ENCODE peak calls at places on chromosome 21, in five cellular contexts. One of them, this sample, is unnamed.

GRCh38 chr21:15904389-15904788 is 174.6 kb downstream of the USP25 start:
- DNase-seq in breast epithelium: no peak
- DNase-seq in transverse colon: no peak
- DNase-seq in K562: peak; percentile 11
- DNase-seq in endothelial cell of umbilical vein: no peak
- DNase-seq in this sample: peak; percentile 39

GRCh38 chr21:42671778-42672593 is 18.6 kb downstream of the PDE9A start:
- DNase-seq in breast epithelium: no peak
- DNase-seq in transverse colon: no peak
- DNase-seq in K562: no peak
- DNase-seq in endothelial cell of umbilical vein: no peak
- DNase-seq in this sample: no peak

GRCh38 chr21:38420140-38420539 is 78.1 kb downstream of the ERG start:
- DNase-seq in breast epithelium: no peak
- DNase-seq in transverse colon: no peak
- DNase-seq in K562: no peak
- DNase-seq in endothelial cell of umbilical vein: no peak
- DNase-seq in this sample: no peak

GRCh38 chr21:38995755-38996154 is 187.5 kb downstream of the PSMG1 start:
- DNase-seq in breast epithelium: no peak
- DNase-seq in transverse colon: peak; percentile 55
- DNase-seq in K562: no peak
- DNase-seq in endothelial cell of umbilical vein: no peak
- DNase-seq in this sample: no peak

GRCh38 chr21:38751379-38752050 is 54.2 kb upstream of the ETS2 start:
- DNase-seq in breast epithelium: no peak
- DNase-seq in transverse colon: no peak
- DNase-seq in K562: no peak
- DNase-seq in endothelial cell of umbilical vein: peak; percentile 30
- DNase-seq in this sample: peak; percentile 83

GRCh38 chr21:38610573-38611251 is 112.4 kb upstream of the ERG start:
- DNase-seq in breast epithelium: no peak
- DNase-seq in transverse colon: no peak
- DNase-seq in K562: no peak
- DNase-seq in endothelial cell of umbilical vein: no peak
- DNase-seq in this sample: no peak

GRCh38 chr21:18398843-18399242 is 4.7 kb downstream of the TMPRSS15 start:
- DNase-seq in breast epithelium: no peak
- DNase-seq in transverse colon: no peak
- DNase-seq in K562: no peak
- DNase-seq in endothelial cell of umbilical vein: no peak
- DNase-seq in this sample: no peak

GRCh38 chr21:44012474-44013379 is 618 bp downstream of the TRAPPC10 start:
- DNase-seq in breast epithelium: no peak
- DNase-seq in transverse colon: peak; percentile 83
- DNase-seq in K562: peak; percentile 93
- DNase-seq in endothelial cell of umbilical vein: peak; percentile 24
- DNase-seq in this sample: peak; percentile 95

GRCh38 chr21:17915976-17916375 is 96.8 kb upstream of the C21orf91 start:
- DNase-seq in breast epithelium: no peak
- DNase-seq in transverse colon: no peak
- DNase-seq in K562: no peak
- DNase-seq in endothelial cell of umbilical vein: no peak
- DNase-seq in this sample: no peak

DNA sequence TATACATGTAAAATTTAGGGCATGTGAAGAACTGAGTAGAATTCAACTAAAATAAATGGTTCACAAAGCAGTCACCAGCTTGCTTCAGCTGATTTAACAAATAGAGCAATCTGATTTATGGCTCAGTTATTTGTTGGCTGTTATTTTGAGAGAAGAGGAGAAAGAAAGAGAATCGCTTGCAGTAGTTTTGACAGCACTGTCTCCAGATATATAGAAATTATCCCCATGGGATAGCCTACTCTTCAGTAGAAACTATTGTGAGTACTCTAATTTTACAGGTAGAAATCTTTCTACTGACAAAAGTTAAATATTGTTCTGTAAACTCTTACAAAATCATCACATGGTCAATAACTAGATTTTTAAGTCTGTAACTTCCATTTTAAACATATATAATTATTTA is 1098.2 kb downstream of the MRPL39 start:
- DNase-seq in breast epithelium: no peak
- DNase-seq in transverse colon: no peak
- DNase-seq in K562: no peak
- DNase-seq in endothelial cell of umbilical vein: no peak
- DNase-seq in this sample: no peak
- H3K9me3 ChIP-seq in breast epithelium: no peaks in the 10 kb centered on the region
- H3K9me3 ChIP-seq in transverse colon: peaks cover 3% of the 10 kb centered on the region
- H3K9me3 ChIP-seq in K562: no peaks in the 10 kb centered on the region
- H3K9me3 ChIP-seq in endothelial cell of umbilical vein: no peaks in the 10 kb centered on the region
- H3K9me3 ChIP-seq in this sample: peaks cover 7% of the 10 kb centered on the region

GRCh38 chr21:29194342-29194741 is 63.9 kb downstream of the MAP3K7CL start:
- DNase-seq in breast epithelium: no peak
- DNase-seq in transverse colon: no peak
- DNase-seq in K562: no peak
- DNase-seq in endothelial cell of umbilical vein: no peak
- DNase-seq in this sample: no peak

GRCh38 chr21:29193907-29194306 is 63.5 kb downstream of the MAP3K7CL start:
- DNase-seq in breast epithelium: no peak
- DNase-seq in transverse colon: no peak
- DNase-seq in K562: no peak
- DNase-seq in endothelial cell of umbilical vein: no peak
- DNase-seq in this sample: no peak

GRCh38 chr21:29192999-29193563 is 62.6 kb downstream of the MAP3K7CL start:
- DNase-seq in breast epithelium: no peak
- DNase-seq in transverse colon: no peak
- DNase-seq in K562: no peak
- DNase-seq in endothelial cell of umbilical vein: no peak
- DNase-seq in this sample: no peak

GRCh38 chr21:29196021-29196663 is 65.7 kb downstream of the MAP3K7CL start:
- DNase-seq in breast epithelium: no peak
- DNase-seq in transverse colon: peak; percentile 51
- DNase-seq in K562: peak; percentile 73
- DNase-seq in endothelial cell of umbilical vein: peak; percentile 90
- DNase-seq in this sample: no peak

DNA sequence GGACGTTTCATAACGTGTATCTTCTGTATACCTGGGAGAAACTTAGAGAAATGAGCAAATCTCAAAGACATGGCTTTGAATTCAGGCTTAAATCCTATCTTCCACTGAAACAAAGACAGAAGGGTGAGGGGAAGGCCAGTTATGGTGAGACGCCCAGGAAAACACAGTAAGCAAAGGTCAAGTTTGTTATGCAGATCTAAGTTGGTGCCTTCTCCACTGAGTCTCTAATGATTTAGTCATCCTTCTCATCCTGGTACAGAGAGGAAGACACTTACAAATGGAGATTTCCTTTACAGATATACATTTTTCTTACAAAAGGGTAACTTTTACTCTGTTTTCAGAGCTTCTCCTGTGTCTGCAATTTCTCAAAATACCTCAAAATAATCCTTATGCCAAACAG is 64.4 kb downstream of the MAP3K7CL start:
- DNase-seq in breast epithelium: no peak
- DNase-seq in transverse colon: no peak
- DNase-seq in K562: no peak
- DNase-seq in endothelial cell of umbilical vein: no peak
- DNase-seq in this sample: no peak
- H3K27ac ChIP-seq in breast epithelium: no peak overlapping the region
- H3K27ac ChIP-seq in transverse colon: no peak overlapping the region
- H3K27ac ChIP-seq in K562: no peak overlapping the region
- H3K27ac ChIP-seq in endothelial cell of umbilical vein: no peak overlapping the region
- H3K27ac ChIP-seq in this sample: no peak overlapping the region

GRCh38 chr21:34609244-34609950 is 5.5 kb downstream of the RCAN1 start:
- DNase-seq in breast epithelium: no peak
- DNase-seq in transverse colon: no peak
- DNase-seq in K562: no peak
- DNase-seq in endothelial cell of umbilical vein: no peak
- DNase-seq in this sample: no peak
- TF ChIP-seq POLR2AphosphoS5 in breast epithelium: no peak
- TF ChIP-seq POLR2AphosphoS5 in transverse colon: no peak
- TF ChIP-seq POLR2AphosphoS5 in K562: no peak
- TF ChIP-seq POLR2AphosphoS5 in endothelial cell of umbilical vein: no peak
- TF ChIP-seq POLR2AphosphoS5 in this sample: no peak

DNA sequence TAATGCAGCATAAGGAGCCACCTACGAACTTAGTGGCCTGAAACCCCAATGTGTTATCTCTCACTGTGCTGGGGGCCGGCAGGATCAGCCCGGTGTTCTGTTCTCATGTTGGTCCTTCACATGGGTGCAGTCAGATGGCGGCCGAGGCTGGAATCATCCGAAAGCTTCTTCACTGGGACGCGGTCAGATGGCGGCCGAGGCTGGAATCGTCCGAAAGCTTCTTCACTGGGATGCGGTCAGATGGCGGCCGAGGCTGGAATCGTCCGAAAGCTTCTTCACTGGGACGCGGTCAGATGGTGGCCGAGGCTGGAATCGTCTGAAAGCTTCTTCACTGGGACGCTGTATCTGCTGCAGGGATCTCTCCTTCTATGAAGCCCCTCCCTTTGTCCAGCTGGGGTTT is 12.6 kb upstream of the PCBP3 start:
- DNase-seq in breast epithelium: no peak
- DNase-seq in transverse colon: no peak
- DNase-seq in K562: no peak
- DNase-seq in endothelial cell of umbilical vein: no peak
- DNase-seq in this sample: no peak
- H3K9me3 ChIP-seq in breast epithelium: no peaks in the 10 kb centered on the region
- H3K9me3 ChIP-seq in transverse colon: no peaks in the 10 kb centered on the region
- H3K9me3 ChIP-seq in K562: peaks cover 11% of the 10 kb centered on the region
- H3K9me3 ChIP-seq in endothelial cell of umbilical vein: no peaks in the 10 kb centered on the region
- H3K9me3 ChIP-seq in this sample: no peaks in the 10 kb centered on the region

GRCh38 chr21:45109831-45110492 is 35.6 kb downstream of the ADARB1 start:
- DNase-seq in breast epithelium: no peak
- DNase-seq in transverse colon: peak; percentile 52
- DNase-seq in K562: peak; percentile 50
- DNase-seq in endothelial cell of umbilical vein: peak; percentile 56
- DNase-seq in this sample: no peak
- H3K27ac ChIP-seq in breast epithelium: no peak overlapping the region
- H3K27ac ChIP-seq in transverse colon: peak overlapping the region; percentile 52
- H3K27ac ChIP-seq in K562: peak overlapping the region; percentile 27
- H3K27ac ChIP-seq in endothelial cell of umbilical vein: peak overlapping the region; percentile 85
- H3K27ac ChIP-seq in this sample: peak overlapping the region; percentile 67

DNA sequence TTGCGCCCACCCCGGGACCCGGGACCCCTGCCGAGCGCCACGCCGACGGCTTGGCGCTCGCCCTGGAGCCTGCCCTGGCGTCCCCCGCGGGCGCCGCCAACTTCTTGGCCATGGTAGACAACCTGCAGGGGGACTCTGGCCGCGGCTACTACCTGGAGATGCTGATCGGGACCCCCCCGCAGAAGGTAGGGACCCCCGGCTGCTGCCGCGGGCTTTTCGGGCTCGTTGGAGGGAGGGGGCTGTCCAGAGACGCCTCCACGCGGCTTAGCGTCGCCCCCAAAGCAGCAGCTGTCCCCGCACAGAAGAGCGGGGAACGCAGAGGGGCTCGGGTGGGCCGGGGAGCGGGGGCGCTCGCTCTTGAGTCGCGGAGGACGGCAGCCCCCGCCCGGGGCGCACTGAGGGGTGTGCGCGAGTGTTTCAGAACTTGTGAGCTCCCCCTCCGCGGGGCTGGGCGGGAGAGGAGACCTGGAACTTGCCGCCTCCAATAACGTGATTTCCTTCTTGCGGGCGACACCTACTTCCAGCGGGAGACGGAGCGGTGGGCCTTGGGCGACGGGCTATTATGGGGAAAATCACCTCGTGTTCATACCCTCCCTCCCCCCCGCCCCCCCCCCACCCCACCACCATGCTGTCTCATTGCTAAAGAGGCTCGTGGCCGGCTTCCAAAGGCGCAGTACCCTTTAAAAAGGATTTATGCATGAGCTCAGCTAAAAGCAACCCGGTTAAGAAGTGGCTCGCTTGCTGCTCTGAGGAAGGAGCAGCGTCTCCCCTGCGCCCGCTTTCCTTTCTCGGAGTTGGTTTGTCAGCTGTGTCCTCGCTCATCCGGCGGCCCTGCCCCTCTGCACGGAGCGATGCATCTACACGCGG is 664 bp downstream of the BACE2 start:
- DNase-seq in breast epithelium: peak; percentile 63
- DNase-seq in transverse colon: peak; percentile 63
- DNase-seq in K562: no peak
- DNase-seq in endothelial cell of umbilical vein: peak; percentile 41
- DNase-seq in this sample: peak; percentile 80
- TF ChIP-seq POLR2AphosphoS5 in breast epithelium: no peak
- TF ChIP-seq POLR2AphosphoS5 in transverse colon: peak; percentile 23
- TF ChIP-seq POLR2AphosphoS5 in K562: no peak
- TF ChIP-seq POLR2AphosphoS5 in endothelial cell of umbilical vein: no peak
- TF ChIP-seq POLR2AphosphoS5 in this sample: peak; percentile 59

DNA sequence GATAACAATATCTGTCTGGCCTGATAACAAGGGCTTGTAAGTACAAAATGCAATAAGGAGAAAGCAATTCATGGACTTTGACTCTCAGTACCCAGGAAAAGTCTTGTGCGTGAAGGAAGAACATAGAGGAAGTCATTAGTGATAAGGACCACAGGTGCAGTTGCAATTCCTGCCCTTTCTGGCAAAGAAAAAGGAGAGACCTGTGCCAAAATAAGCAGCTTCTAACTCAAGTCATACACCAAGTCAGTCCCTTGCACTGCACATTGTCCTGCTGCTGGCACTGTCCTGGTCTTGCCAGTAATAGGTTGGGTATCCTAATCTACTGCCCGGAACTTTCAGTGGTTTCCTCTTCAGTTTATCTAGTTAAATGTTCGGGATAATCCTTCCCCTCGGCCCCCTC is 14.8 kb upstream of the SOD1 start:
- DNase-seq in breast epithelium: no peak
- DNase-seq in transverse colon: peak; percentile 31
- DNase-seq in K562: no peak
- DNase-seq in endothelial cell of umbilical vein: peak; percentile 64
- DNase-seq in this sample: no peak
- H3K9me3 ChIP-seq in breast epithelium: no peaks in the 10 kb centered on the region
- H3K9me3 ChIP-seq in transverse colon: no peaks in the 10 kb centered on the region
- H3K9me3 ChIP-seq in K562: no peaks in the 10 kb centered on the region
- H3K9me3 ChIP-seq in endothelial cell of umbilical vein: no peaks in the 10 kb centered on the region
- H3K9me3 ChIP-seq in this sample: no peaks in the 10 kb centered on the region